ENCODE peak calls at places on chromosomes 16 and 17, in five cellular contexts. S, N, D, M and K are unnamed samples.

GRCh38 chr16:23080747-23081146 is 68.5 kb downstream of the USP31 start:
- ATAC-seq in S (no peak), N (no peak), D (no peak), M (no peak), K (no peak)

GRCh38 chr17:33811006-33811760 is 443.9 kb upstream of the CCL2 start:
- ATAC-seq in S (no peak), N (no peak), D (no peak), M (no peak), K (no peak)

GRCh38 chr17:58279016-58279671 is 1.6 kb downstream of the MPO start:
- ATAC-seq in S (peak; percentile 92), N (peak; percentile 27), D (no peak), M (no peak), K (no peak)

GRCh38 chr16:72876221-72876620 is 171.7 kb downstream of the ZFHX3 start:
- ATAC-seq in S (no peak), N (peak; percentile 78), D (no peak), M (no peak), K (peak; percentile 51)

GRCh38 chr16:4391635-4392381 is 20.2 kb downstream of the VASN start:
- ATAC-seq in S (no peak), N (no peak), D (no peak), M (peak; percentile 13), K (no peak)

GRCh38 chr16:19929062-19929511 is 44.4 kb upstream of the GPRC5B start:
- ATAC-seq in S (no peak), N (no peak), D (no peak), M (no peak), K (no peak)

GRCh38 chr16:68070249-68070725 is 14.9 kb upstream of the NFATC3 start:
- ATAC-seq in S (no peak), N (peak; percentile 16), D (no peak), M (no peak), K (no peak)

GRCh38 chr16:12724216-12724615 is 79.5 kb downstream of the CPPED1 start:
- ATAC-seq in S (no peak), N (no peak), D (no peak), M (no peak), K (no peak)

GRCh38 chr17:81129289-81129688 is 36.0 kb upstream of the PVALEF start:
- ATAC-seq in S (no peak), N (no peak), D (peak; percentile 16), M (no peak), K (no peak)

GRCh38 chr16:81494434-81494806 is 49.8 kb downstream of the CMIP start:
- ATAC-seq in S (no peak), N (no peak), D (no peak), M (no peak), K (no peak)

GRCh38 chr17:58172369-58173071 is 5.7 kb downstream of the OR4D2 start:
- ATAC-seq in S (no peak), N (peak; percentile 90), D (peak; percentile 77), M (peak; percentile 92), K (peak; percentile 94)

GRCh38 chr17:42553866-42554249 is 1.1 kb downstream of the HSD17B1 start:
- ATAC-seq in S (peak; percentile 65), N (peak; percentile 37), D (peak; percentile 36), M (peak; percentile 21), K (peak; percentile 28)

GRCh38 chr17:15447928-15448579 is 19.4 kb downstream of the CDRT4 start:
- ATAC-seq in S (peak; percentile 87), N (no peak), D (no peak), M (no peak), K (no peak)

GRCh38 chr17:66749217-66749832 is 85.6 kb upstream of the CACNG5 start:
- ATAC-seq in S (no peak), N (no peak), D (no peak), M (no peak), K (no peak)

GRCh38 chr16:60907645-60908044 is 1128.6 kb downstream of the CDH8 start:
- ATAC-seq in S (no peak), N (no peak), D (no peak), M (no peak), K (no peak)

GRCh38 chr16:56247808-56248207 is 56.5 kb downstream of the GNAO1 start:
- ATAC-seq in S (no peak), N (no peak), D (no peak), M (no peak), K (no peak)

GRCh38 chr17:21467739-21468490 is 91.8 kb downstream of the KCNJ12 start:
- ATAC-seq in S (no peak), N (no peak), D (no peak), M (no peak), K (no peak)

GRCh38 chr16:88398874-88399178 is 16.1 kb downstream of the ZNF469 start:
- ATAC-seq in S (no peak), N (no peak), D (no peak), M (no peak), K (no peak)

GRCh38 chr16:4273858-4274291 is 1.1 kb upstream of the TFAP4 start:
- ATAC-seq in S (peak; percentile 5), N (peak; percentile 41), D (peak; percentile 30), M (peak; percentile 4), K (peak; percentile 4)